ENCODE peak calls at places on chromosomes 3 and 15, in four cellular contexts. N, V, I and R are unnamed samples. For H3K27me3, the result is how much of the 10 kb centered on the place peaks cover.

GRCh38 chr3:25973111-25973510 is 183.2 kb downstream of the OXSM start:
- DNase-seq in N (no peak), V (no peak), I (no peak), R (no peak)

GRCh38 chr3:120559228-120560061 is 36.7 kb upstream of the NDUFB4 start:
- DNase-seq in N (no peak), V (peak), I (peak), R (no peak)

GRCh38 chr3:124775776-124776336 is 45.6 kb downstream of the UMPS start:
- DNase-seq in N (no peak), V (no peak), I (no peak), R (no peak)

GRCh38 chr3:169813757-169814517 is 1.2 kb upstream of the LRRC34 start:
- DNase-seq in N (peak), V (peak), I (peak), R (peak)

GRCh38 chr15:58472221-58472620 is 40.4 kb downstream of the LIPC start:
- DNase-seq in N (no peak), V (no peak), I (no peak), R (no peak)

GRCh38 chr3:27903447-27903846 is 181.3 kb upstream of the EOMES start:
- DNase-seq in N (no peak), V (no peak), I (no peak), R (no peak)

GRCh38 chr3:195896361-195897080 is 11.8 kb downstream of the TNK2 start:
- DNase-seq in N (no peak), V (no peak), I (no peak), R (peak)

GRCh38 chr3:96430019-96430541 is 384.3 kb upstream of the EPHA6 start:
- DNase-seq in N (no peak), V (no peak), I (no peak), R (no peak)

GRCh38 chr15:44102675-44103254 is 92.3 kb downstream of the FRMD5 start:
- DNase-seq in N (peak), V (peak), I (peak), R (no peak)

GRCh38 chr15:70036585-70037343 is 61.0 kb downstream of the TLE3 start:
- DNase-seq in N (peak), V (no peak), I (no peak), R (no peak)

GRCh38 chr15:56795400-56795983 is 62.2 kb upstream of the ZNF280D start:
- DNase-seq in N (no peak), V (no peak), I (no peak), R (no peak)

GRCh38 chr15:31255732-31256384 is 70.8 kb upstream of the KLF13 start:
- DNase-seq in N (no peak), V (no peak), I (no peak), R (no peak)

GRCh38 chr3:160697628-160698382 is 20.8 kb downstream of the ARL14 start:
- DNase-seq in N (no peak), V (no peak), I (no peak), R (no peak)

GRCh38 chr15:72492733-72493132 is 18.6 kb downstream of the ARIH1 start:
- DNase-seq in N (no peak), V (no peak), I (no peak), R (no peak)

GRCh38 chr3:59563966-59564365 is 514.1 kb upstream of the CFAP20DC start:
- DNase-seq in N (no peak), V (no peak), I (no peak), R (no peak)

GRCh38 chr15:89115547-89115946 is 27.3 kb downstream of the ABHD2 start:
- DNase-seq in N (peak), V (no peak), I (no peak), R (no peak)

GRCh38 chr3:157541506-157542236 is 38.5 kb upstream of the VEPH1 start:
- DNase-seq in N (no peak), V (no peak), I (peak), R (no peak)
- TF ChIP-seq EP300 in N (no peak), V (no peak), I (peak), R (no peak)

DNA sequence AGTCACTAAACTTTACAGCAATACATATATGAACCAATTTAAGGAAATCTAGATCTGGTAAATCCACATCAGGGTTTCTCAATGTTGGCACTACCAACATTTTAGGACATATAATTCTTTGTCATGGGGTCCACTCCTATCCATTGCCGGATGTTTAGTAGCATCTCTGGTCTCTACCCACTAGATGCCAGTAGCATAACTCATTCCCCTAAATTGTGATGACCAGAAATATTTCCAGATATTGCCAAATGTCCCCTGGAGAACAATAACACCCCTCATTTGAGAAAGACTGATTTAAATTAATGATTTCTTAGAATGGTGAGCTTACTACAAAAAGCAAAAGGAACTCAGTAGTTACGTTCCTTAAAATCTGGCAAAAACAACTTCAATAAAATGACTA is 23.1 kb upstream of the ANKRD28 start:
- DNase-seq in N (no peak), V (no peak), I (no peak), R (no peak)
- H3K4me3 ChIP-seq in N (no peak), V (no peak), I (no peak), R (no peak)

GRCh38 chr3:22587446-22587845 is 615.7 kb upstream of the UBE2E2 start:
- DNase-seq in N (no peak), V (no peak), I (no peak), R (no peak)
- H3K27me3 ChIP-seq in N (under half), V (under half), I (under half), R (under half)

DNA sequence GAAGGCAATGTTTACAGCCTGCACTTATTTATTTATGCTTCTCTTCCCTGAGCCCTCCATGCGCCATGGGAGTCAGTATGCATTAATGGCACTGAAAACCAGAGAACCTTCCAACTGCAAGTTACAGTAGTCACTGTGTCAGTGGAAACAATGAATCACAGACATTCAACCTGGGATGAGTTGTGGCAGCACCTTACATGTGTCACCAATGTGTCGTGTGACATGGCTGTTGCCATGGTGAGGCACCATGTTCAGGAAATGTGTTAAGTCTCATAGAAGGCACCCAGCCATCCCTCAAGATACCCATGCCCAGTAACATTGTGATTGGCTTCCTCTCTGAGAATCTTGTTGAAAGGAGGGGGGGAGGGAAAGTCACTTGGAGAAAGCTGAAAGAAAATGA is 105.0 kb downstream of the FOXP1 start:
- DNase-seq in N (no peak), V (no peak), I (no peak), R (no peak)
- TF ChIP-seq EP300 in N (no peak), V (no peak), I (no peak), R (no peak)

GRCh38 chr3:42652611-42653302 is 740 bp upstream of the ZBTB47 start:
- DNase-seq in N (peak), V (peak), I (peak), R (peak)
- H3K4me3 ChIP-seq in N (peak), V (peak), I (peak), R (peak)